ENCODE peak calls at places on chromosomes 11 and 22, in four cellular contexts. F is GM12878, T is K562, W is HepG2. V is an unnamed sample.

GRCh38 chr11:72003776-72004171 is 5.1 kb downstream of the IL18BP start:
- DNase-seq in F (no peak), T (no peak), W (no peak), V (no peak)

GRCh38 chr11:119432484-119433368 is 9.8 kb upstream of the THY1 start:
- DNase-seq in F (no peak), T (no peak), W (no peak), V (no peak)

GRCh38 chr11:64786308-64786707 is 8.0 kb upstream of the SF1 start:
- DNase-seq in F (no peak), T (no peak), W (no peak), V (no peak)

GRCh38 chr11:28984216-28984615 is 876.0 kb downstream of the METTL15 start:
- DNase-seq in F (no peak), T (no peak), W (no peak), V (no peak)

GRCh38 chr11:23586188-23586587 is 725.9 kb upstream of the CCDC179 start:
- DNase-seq in F (no peak), T (no peak), W (no peak), V (no peak)

GRCh38 chr22:42909363-42910058 is 52.4 kb upstream of the ARFGAP3 start:
- DNase-seq in F (no peak), T (no peak), W (no peak), V (no peak)

GRCh38 chr11:122743949-122744876 is 88.7 kb downstream of the UBASH3B start:
- DNase-seq in F (peak), T (no peak), W (no peak), V (no peak)

GRCh38 chr11:8403310-8403709 is 139.6 kb upstream of the LMO1 start:
- DNase-seq in F (no peak), T (no peak), W (no peak), V (no peak)

GRCh38 chr11:115739878-115740277 is 235.7 kb upstream of the CADM1 start:
- DNase-seq in F (no peak), T (no peak), W (no peak), V (no peak)

GRCh38 chr11:129280027-129280811 is 88.1 kb upstream of the ARHGAP32 start:
- DNase-seq in F (no peak), T (no peak), W (peak), V (no peak)

GRCh38 chr11:11818529-11819121 is 23.1 kb upstream of the USP47 start:
- DNase-seq in F (no peak), T (no peak), W (no peak), V (no peak)

GRCh38 chr11:106727261-106727660 is 291.0 kb downstream of the GUCY1A2 start:
- DNase-seq in F (no peak), T (no peak), W (no peak), V (no peak)

GRCh38 chr11:60848714-60849151 is 6.8 kb downstream of the CCDC86 start:
- DNase-seq in F (no peak), T (no peak), W (no peak), V (no peak)

GRCh38 chr11:10564692-10565318 is 3.7 kb downstream of the LYVE1 start:
- DNase-seq in F (no peak), T (no peak), W (no peak), V (no peak)

GRCh38 chr11:33723238-33723881 is 12.9 kb downstream of the CD59 start:
- DNase-seq in F (no peak), T (peak), W (no peak), V (no peak)

GRCh38 chr11:57493507-57494503 is 21.7 kb downstream of the SLC43A1 start:
- DNase-seq in F (no peak), T (peak), W (peak), V (peak)

GRCh38 chr11:75858613-75859012 is 43.6 kb downstream of the UVRAG start:
- DNase-seq in F (no peak), T (no peak), W (no peak), V (no peak)

GRCh38 chr11:3206128-3206921 is 12.3 kb downstream of the MRGPRG start:
- DNase-seq in F (no peak), T (no peak), W (no peak), V (no peak)

GRCh38 chr11:32918427-32918826 is 25.8 kb downstream of the QSER1 start:
- DNase-seq in F (no peak), T (no peak), W (no peak), V (no peak)

GRCh38 chr11:75365711-75366181 is 14.3 kb upstream of the ARRB1 start:
- DNase-seq in F (no peak), T (no peak), W (no peak), V (no peak)

GRCh38 chr11:65625628-65626342 is 10.2 kb downstream of the PCNX3 start:
- DNase-seq in F (no peak), T (peak), W (no peak), V (peak)

GRCh38 chr11:118216621-118217526 is 7.9 kb downstream of the JAML start:
- DNase-seq in F (no peak), T (no peak), W (no peak), V (no peak)
- TF ChIP-seq NR2C2 in F (no peak), T (no peak), W (no peak), V (no peak)

DNA sequence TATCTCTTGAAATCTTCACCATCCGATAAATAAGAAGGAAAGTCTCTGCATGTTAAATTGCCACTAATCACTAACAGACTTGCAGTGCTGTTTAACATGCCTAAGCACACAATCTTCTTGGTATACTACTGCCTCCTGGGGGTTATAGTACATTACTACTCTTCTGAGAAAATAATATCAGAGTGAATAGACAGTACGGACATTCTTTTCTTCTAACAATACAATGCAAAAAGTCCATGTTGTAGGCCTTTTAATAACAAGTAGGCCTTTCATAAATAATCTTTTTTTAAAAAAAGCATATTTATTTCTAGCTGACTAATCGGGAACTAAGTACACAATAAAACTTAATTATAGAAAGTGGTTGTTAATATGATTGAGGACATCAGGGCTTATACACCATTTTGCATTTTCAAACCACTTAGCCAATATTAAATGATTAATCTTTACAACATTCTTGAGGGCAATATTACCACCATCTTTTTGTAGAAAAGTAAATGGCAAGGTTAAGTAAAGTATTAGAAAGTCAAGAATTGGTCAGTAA is 84.8 kb downstream of the TTC28 start:
- DNase-seq in F (no peak), T (peak), W (peak), V (no peak)
- TF ChIP-seq CREB1 in F (no peak), T (no peak), W (no peak), V (no peak)

DNA sequence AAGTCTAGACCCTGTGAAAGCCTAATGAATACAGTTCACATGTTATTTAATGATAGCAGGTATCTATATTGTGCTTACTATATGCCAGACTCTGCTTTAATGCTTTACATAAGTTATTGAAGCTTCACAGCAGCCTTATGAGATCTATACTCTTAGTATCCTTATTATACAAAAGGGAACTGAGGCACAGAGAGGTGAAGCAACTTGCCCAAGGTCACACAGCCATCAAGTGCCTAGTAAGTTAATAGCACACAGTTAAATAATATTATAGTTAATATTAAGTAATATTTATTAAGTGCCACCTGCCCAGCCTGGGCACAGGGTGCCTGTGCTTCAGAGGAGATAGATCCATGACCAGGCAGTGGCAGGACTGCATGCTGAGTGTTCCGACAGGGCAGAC is 78.1 kb downstream of the TP53I11 start:
- DNase-seq in F (no peak), T (no peak), W (no peak), V (no peak)
- TF ChIP-seq NR2C2 in F (no peak), T (no peak), W (no peak), V (no peak)

GRCh38 chr11:109343242-109343641 is 78.7 kb upstream of the C11orf87 start:
- DNase-seq in F (no peak), T (no peak), W (no peak), V (no peak)
- TF ChIP-seq CREB1 in F (no peak), T (no peak), W (no peak), V (no peak)

DNA sequence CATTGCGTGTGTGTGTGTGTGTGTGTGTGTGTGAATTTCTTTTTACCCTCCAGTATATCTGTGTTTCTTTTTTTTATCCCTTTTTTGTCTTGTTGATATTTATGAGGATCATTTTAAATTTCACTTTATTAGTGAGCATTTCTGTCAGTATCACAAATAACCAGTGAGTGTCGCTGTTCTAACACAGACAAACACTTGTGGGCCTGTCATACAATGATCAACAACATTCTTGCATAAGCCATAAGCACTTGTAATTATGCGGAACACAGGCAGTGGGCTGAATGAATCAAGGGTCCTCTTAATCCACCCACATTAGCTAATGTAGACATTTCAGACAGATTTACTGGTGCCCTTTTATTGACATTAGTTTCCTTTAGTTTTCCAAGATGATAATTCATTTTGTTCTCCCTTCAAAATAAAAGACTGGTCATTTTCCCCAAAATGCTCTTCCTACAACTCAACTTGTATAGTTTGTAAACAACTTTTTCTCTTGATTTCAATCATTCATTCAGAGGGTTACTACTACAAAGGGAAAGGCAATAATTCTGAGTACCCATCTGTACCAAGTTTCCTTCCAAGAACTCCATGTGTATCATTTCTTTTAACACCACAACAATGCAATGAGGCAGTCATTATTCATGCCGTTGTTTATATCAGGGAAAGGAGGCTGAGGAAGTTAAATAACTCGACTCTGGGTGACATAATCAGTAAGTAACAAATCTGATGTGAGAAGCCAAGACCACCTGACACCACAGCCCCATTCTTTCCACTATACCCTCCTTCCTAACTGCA is 34.6 kb upstream of the ANO3 start:
- DNase-seq in F (no peak), T (peak), W (peak), V (no peak)
- TF ChIP-seq NR2C2 in F (no peak), T (no peak), W (no peak), V (no peak)

GRCh38 chr22:18060646-18061620 is 16.9 kb upstream of the PEX26 start:
- DNase-seq in F (no peak), T (no peak), W (peak), V (no peak)
- TF ChIP-seq CREB1 in F (no peak), T (no peak), W (no peak), V (no peak)

V was measured in WTC11.